ENCODE peak calls at places on chromosomes 5 and 9, in four cellular contexts. O, L, K and T are unnamed samples.

GRCh38 chr5:17185776-17186175 is 31.7 kb upstream of the BASP1 start:
- DNase-seq in O (no peak), L (no peak), K (peak; percentile 70), T (no peak)

GRCh38 chr5:165881259-165881658 is 2375.8 kb downstream of the MAT2B start:
- DNase-seq in O (no peak), L (peak; percentile 14), K (peak; percentile 2), T (no peak)

GRCh38 chr5:11239261-11239660 is 478.2 kb upstream of the DAP start:
- DNase-seq in O (no peak), L (no peak), K (no peak), T (no peak)

GRCh38 chr9:87336914-87337333 is 160.7 kb upstream of the DAPK1 start:
- DNase-seq in O (peak; percentile 86), L (peak; percentile 60), K (peak; percentile 44), T (peak; percentile 71)

GRCh38 chr9:114170792-114171461 is 15.6 kb downstream of the COL27A1 start:
- DNase-seq in O (no peak), L (no peak), K (no peak), T (no peak)

GRCh38 chr9:109117856-109118801 is 1.6 kb downstream of the TMEM245 start:
- DNase-seq in O (peak; percentile 73), L (peak; percentile 22), K (peak; percentile 88), T (peak; percentile 52)

GRCh38 chr5:72223371-72223770 is 96.7 kb downstream of the MRPS27 start:
- DNase-seq in O (no peak), L (no peak), K (no peak), T (no peak)

GRCh38 chr9:109478665-109479380 is 19.3 kb downstream of the PTPN3 start:
- DNase-seq in O (no peak), L (no peak), K (no peak), T (no peak)

GRCh38 chr5:152529456-152529855 is 124.4 kb upstream of the NMUR2 start:
- DNase-seq in O (no peak), L (no peak), K (no peak), T (no peak)

GRCh38 chr9:125655691-125656410 is 51.2 kb downstream of the MAPKAP1 start:
- DNase-seq in O (no peak), L (no peak), K (no peak), T (no peak)

GRCh38 chr5:111401906-111402305 is 110.4 kb downstream of the STARD4 start:
- DNase-seq in O (no peak), L (no peak), K (peak; percentile 23), T (no peak)

GRCh38 chr9:37952731-37953130 is 48.8 kb upstream of the SLC25A51 start:
- DNase-seq in O (no peak), L (no peak), K (peak; percentile 73), T (no peak)

GRCh38 chr5:5487961-5488360 is 65.5 kb downstream of the ICE1 start:
- DNase-seq in O (no peak), L (no peak), K (no peak), T (no peak)

GRCh38 chr9:112755675-112756074 is 5.1 kb downstream of the SNX30 start:
- DNase-seq in O (peak; percentile 15), L (no peak), K (no peak), T (no peak)

GRCh38 chr5:41707853-41708603 is 162.2 kb downstream of the OXCT1 start:
- DNase-seq in O (no peak), L (peak; percentile 15), K (peak; percentile 80), T (peak; percentile 7)

GRCh38 chr9:73577867-73578266 is 426.2 kb downstream of the ANXA1 start:
- DNase-seq in O (peak; percentile 36), L (peak; percentile 44), K (peak; percentile 2), T (no peak)

GRCh38 chr9:119195521-119195920 is 173.7 kb downstream of the BRINP1 start:
- DNase-seq in O (no peak), L (no peak), K (no peak), T (no peak)

GRCh38 chr9:6034954-6035353 is 19.5 kb upstream of the RANBP6 start:
- DNase-seq in O (no peak), L (no peak), K (peak; percentile 27), T (no peak)

GRCh38 chr5:53515988-53516387 is 35.6 kb downstream of the FST start:
- DNase-seq in O (no peak), L (no peak), K (no peak), T (no peak)

GRCh38 chr9:115369322-115369957 is 251.5 kb upstream of the TNC start:
- DNase-seq in O (peak; percentile 33), L (peak; percentile 67), K (no peak), T (no peak)

GRCh38 chr9:124855944-124856773 is 2.9 kb downstream of the WDR38 start:
- DNase-seq in O (no peak), L (peak; percentile 73), K (peak; percentile 49), T (peak; percentile 51)

GRCh38 chr9:121201045-121201737 is 478 bp downstream of the RAB14 start:
- DNase-seq in O (peak; percentile 62), L (no peak), K (no peak), T (peak; percentile 64)

GRCh38 chr5:102277059-102277621 is 18.9 kb downstream of the SLCO4C1 start:
- DNase-seq in O (no peak), L (no peak), K (no peak), T (no peak)

GRCh38 chr5:67353500-67353931 is 156.9 kb upstream of the CD180 start:
- DNase-seq in O (no peak), L (no peak), K (no peak), T (no peak)

GRCh38 chr5:16666861-16667481 is 50.2 kb upstream of the RETREG1 start:
- DNase-seq in O (no peak), L (peak; percentile 64), K (peak; percentile 50), T (no peak)

GRCh38 chr9:83538172-83538889 is at the start of gene FRMD3:
- DNase-seq in O (peak; percentile 87), L (peak; percentile 91), K (peak; percentile 78), T (no peak)

GRCh38 chr5:126339215-126339805 is 83.9 kb upstream of the GRAMD2B start:
- DNase-seq in O (peak; percentile 85), L (peak; percentile 47), K (peak; percentile 82), T (peak; percentile 74)

GRCh38 chr5:171893290-171893890 is 107.8 kb downstream of the SMIM23 start:
- DNase-seq in O (no peak), L (no peak), K (no peak), T (no peak)

GRCh38 chr5:145587308-145588071 is 247.7 kb downstream of the PRELID2 start:
- DNase-seq in O (peak; percentile 78), L (no peak), K (peak; percentile 65), T (no peak)

GRCh38 chr9:91182831-91183230 is 178.9 kb downstream of the AUH start:
- DNase-seq in O (no peak), L (no peak), K (no peak), T (peak; percentile 71)
- TF ChIP-seq EZH2phosphoT487 in O (no peak), L (no peak), K (no peak), T (no peak)

GRCh38 chr9:116855881-116856662 is 169.0 kb downstream of the TRIM32 start:
- DNase-seq in O (no peak), L (no peak), K (peak; percentile 58), T (no peak)
- H3K36me3 ChIP-seq in O (no peaks in the 10 kb centered on the region), L (peaks cover 11% of the 10 kb centered on the region), K (no peaks in the 10 kb centered on the region), T (no peaks in the 10 kb centered on the region)

GRCh38 chr5:150672884-150673275 is 11.8 kb downstream of the MYOZ3 start:
- DNase-seq in O (no peak), L (no peak), K (no peak), T (no peak)
- H3K27ac ChIP-seq in O (no peak overlapping the region), L (no peak overlapping the region), K (no peak overlapping the region), T (no peak overlapping the region)

GRCh38 chr9:106312913-106313312 is 550.1 kb upstream of the ZNF462 start:
- DNase-seq in O (no peak), L (no peak), K (no peak), T (no peak)
- TF ChIP-seq EZH2phosphoT487 in O (no peak), L (no peak), K (no peak), T (no peak)

GRCh38 chr9:111362526-111362925 is 32.5 kb upstream of the OR2K2 start:
- DNase-seq in O (no peak), L (no peak), K (no peak), T (no peak)
- H3K36me3 ChIP-seq in O (no peaks in the 10 kb centered on the region), L (peaks cover 55% of the 10 kb centered on the region), K (peaks cover 30% of the 10 kb centered on the region), T (peaks cover 41% of the 10 kb centered on the region)

GRCh38 chr9:127202461-127203139 is 62.0 kb upstream of the GARNL3 start:
- DNase-seq in O (no peak), L (peak; percentile 72), K (no peak), T (no peak)
- H3K27ac ChIP-seq in O (peak overlapping the region; percentile 24), L (no peak overlapping the region), K (no peak overlapping the region), T (no peak overlapping the region)

GRCh38 chr5:142717582-142718215 is 31.8 kb upstream of the FGF1 start:
- DNase-seq in O (peak; percentile 69), L (peak; percentile 64), K (peak; percentile 67), T (peak; percentile 13)
- TF ChIP-seq EZH2phosphoT487 in O (no peak), L (no peak), K (no peak), T (no peak)

GRCh38 chr9:133408042-133408441 is 9.8 kb downstream of the REXO4 start:
- DNase-seq in O (no peak), L (no peak), K (no peak), T (no peak)
- H3K36me3 ChIP-seq in O (no peaks in the 10 kb centered on the region), L (peaks cover 54% of the 10 kb centered on the region), K (peaks cover 17% of the 10 kb centered on the region), T (peaks cover 90% of the 10 kb centered on the region)

DNA sequence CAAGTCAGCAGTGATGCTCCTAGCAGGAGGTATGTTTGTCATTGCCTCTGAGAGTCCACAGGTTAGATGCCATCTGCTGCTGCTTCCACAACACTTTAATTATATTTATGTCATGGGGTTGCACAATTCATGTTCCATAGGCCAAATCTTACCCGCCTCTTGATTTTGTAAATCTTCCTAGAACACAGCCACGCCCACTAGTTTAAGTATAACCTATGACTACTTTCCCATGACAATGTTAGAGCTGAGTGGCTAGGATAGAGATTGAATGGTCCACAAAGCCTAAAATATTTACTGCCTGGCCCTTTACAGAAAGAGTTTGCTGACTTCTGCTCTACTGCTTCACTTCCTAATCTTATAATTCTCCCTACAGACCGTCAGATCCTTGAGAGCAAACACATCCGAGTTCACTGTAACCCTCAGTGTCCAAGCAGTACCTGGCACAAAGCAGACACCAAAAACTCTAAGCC is 21.1 kb downstream of the LIFR start:
- DNase-seq in O (peak; percentile 51), L (no peak), K (no peak), T (no peak)
- H3K27ac ChIP-seq in O (peak overlapping the region; percentile 72), L (no peak overlapping the region), K (no peak overlapping the region), T (no peak overlapping the region)

GRCh38 chr9:99259231-99259918 is 37.3 kb downstream of the SEC61B start:
- DNase-seq in O (peak; percentile 20), L (no peak), K (no peak), T (peak; percentile 74)
- TF ChIP-seq EZH2phosphoT487 in O (no peak), L (no peak), K (no peak), T (no peak)